ENCODE peak calls at places on chromosomes 4 and X, in four cellular contexts. A is K562, D is HepG2, E is GM12878. Q is an unnamed sample.

GRCh38 chr4:590313-590841 is 14.3 kb upstream of the TMEM271 start:
- DNase-seq in A (no peak), D (no peak), E (no peak), Q (no peak)

GRCh38 chr4:52160859-52161258 is 109.8 kb downstream of the SPATA18 start:
- DNase-seq in A (no peak), E (no peak), D (no peak), Q (no peak)

GRCh38 chr4:6748286-6748685 is 32.3 kb downstream of the BLOC1S4 start:
- DNase-seq in E (no peak), A (no peak), D (no peak), Q (no peak)

GRCh38 chrX:124256209-124256608 is 76.3 kb upstream of the TEX13D start:
- DNase-seq in A (no peak), E (no peak), D (no peak), Q (no peak)

GRCh38 chr4:1401409-1402020 is 4.7 kb downstream of the NKX1-1 start:
- DNase-seq in D (no peak), E (no peak), A (no peak), Q (no peak)

GRCh38 chr4:168717852-168718251 is 221.0 kb downstream of the PALLD start:
- DNase-seq in D (no peak), E (no peak), A (no peak), Q (no peak)

GRCh38 chr4:7778524-7779193 is 161.0 kb downstream of the AFAP1 start:
- DNase-seq in E (no peak), D (no peak), A (no peak), Q (no peak)

GRCh38 chr4:173675446-173675845 is 145.4 kb upstream of the HAND2 start:
- DNase-seq in A (no peak), E (no peak), D (no peak), Q (no peak)

GRCh38 chrX:45743081-45743533 is 542.4 kb upstream of the DIPK2B start:
- DNase-seq in D (peak), E (no peak), A (no peak), Q (peak)

GRCh38 chrX:115602729-115603389 is 41.9 kb downstream of the PLS3 start:
- DNase-seq in A (no peak), E (no peak), D (no peak), Q (no peak)

GRCh38 chr4:160038560-160038959 is 935.7 kb downstream of the RAPGEF2 start:
- DNase-seq in D (no peak), A (no peak), E (no peak), Q (no peak)

GRCh38 chr4:4387531-4388311 is 819 bp downstream of the NSG1 start:
- DNase-seq in D (no peak), A (no peak), E (no peak), Q (no peak)

GRCh38 chrX:110402091-110402854 is 43.6 kb downstream of the RTL9 start:
- DNase-seq in E (no peak), A (peak), D (no peak), Q (no peak)

GRCh38 chrX:119105826-119106225 is 21.8 kb downstream of the KIAA1210 start:
- DNase-seq in D (no peak), E (no peak), A (no peak), Q (no peak)

GRCh38 chrX:3094261-3094660 is 53.0 kb downstream of the ARSF start:
- DNase-seq in D (no peak), A (no peak), E (no peak), Q (no peak)

GRCh38 chr4:179196511-179196910 is 1754.3 kb upstream of the AGA start:
- DNase-seq in E (no peak), D (no peak), A (no peak), Q (peak)

GRCh38 chrX:18676470-18676869 is 4.6 kb upstream of the RS1 start:
- DNase-seq in D (peak), A (peak), E (no peak), Q (peak)

GRCh38 chr4:166724369-166724768 is 509.9 kb downstream of the SPOCK3 start:
- DNase-seq in A (no peak), D (no peak), E (no peak), Q (no peak)

GRCh38 chrX:106932960-106933537 is 12.8 kb downstream of the CLDN2 start:
- DNase-seq in D (no peak), E (no peak), A (no peak), Q (no peak)

GRCh38 chrX:155966876-155967275 is 30.6 kb upstream of the IL9R start:
- DNase-seq in D (peak), E (peak), A (peak), Q (peak)

GRCh38 chr4:165971941-165972340 is 98.9 kb downstream of the TLL1 start:
- DNase-seq in A (no peak), E (no peak), D (no peak), Q (no peak)

GRCh38 chr4:78692815-78693156 is 83.4 kb upstream of the BMP2K start:
- DNase-seq in A (no peak), D (no peak), E (no peak), Q (no peak)

GRCh38 chr4:84565951-84566350 is 17.0 kb upstream of the CDS1 start:
- DNase-seq in A (no peak), E (no peak), D (no peak), Q (no peak)

DNA sequence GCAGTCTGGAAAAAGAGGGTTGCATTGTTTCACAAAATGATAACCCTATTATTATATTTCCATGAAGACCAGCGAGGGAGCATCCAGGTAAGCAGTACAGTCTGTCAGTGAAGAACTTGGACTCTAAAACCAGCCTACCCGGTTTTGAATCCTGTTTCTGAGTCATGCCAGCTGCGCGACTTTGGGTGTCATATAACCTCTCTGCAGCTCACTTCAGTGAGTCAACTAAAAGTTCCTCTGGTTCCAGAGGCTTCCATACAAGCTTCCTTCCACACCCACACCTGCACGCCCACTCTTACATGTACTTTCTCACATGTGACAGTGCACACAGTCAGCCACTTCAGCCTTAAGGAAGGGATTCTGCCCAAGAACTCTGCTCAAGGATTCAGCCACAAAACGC is 49.8 kb upstream of the PRPS2 start:
- DNase-seq in A (no peak), D (no peak), E (no peak), Q (no peak)
- TF ChIP-seq TARDBP in A (no peak), D (no peak), E (no peak), Q (no peak)

DNA sequence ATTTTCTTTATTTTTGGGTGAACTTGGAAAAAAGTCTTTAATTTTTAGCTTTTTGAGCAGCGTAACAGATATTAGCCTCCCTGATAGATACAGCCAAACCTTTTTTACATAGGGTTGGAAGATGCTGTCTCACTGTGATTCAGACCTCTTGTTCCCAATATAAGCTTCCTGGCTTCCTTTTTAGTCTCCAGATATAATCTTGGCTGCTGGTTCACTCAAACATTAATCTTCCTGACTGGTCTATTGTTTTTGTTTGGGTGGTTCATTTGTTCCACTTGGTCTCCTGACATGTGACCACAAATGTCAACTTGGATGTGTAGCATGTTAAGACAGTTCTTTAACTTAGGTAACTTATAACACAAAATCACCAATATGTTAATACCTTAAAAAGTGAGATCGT is 23.0 kb downstream of the RPA4 start:
- DNase-seq in A (no peak), E (no peak), D (no peak), Q (no peak)
- TF ChIP-seq TARDBP in A (no peak), E (no peak), D (no peak), Q (no peak)

GRCh38 chr4:70619288-70619687 is 9.3 kb upstream of the ENAM start:
- DNase-seq in D (no peak), A (no peak), E (no peak), Q (no peak)

GRCh38 chr4:70624226-70624793 is 4.2 kb upstream of the ENAM start:
- DNase-seq in A (no peak), E (no peak), D (no peak), Q (no peak)

GRCh38 chr4:70619778-70620177 is 8.8 kb upstream of the ENAM start:
- DNase-seq in D (no peak), A (no peak), E (no peak), Q (no peak)

GRCh38 chr4:70627620-70628019 is 924 bp upstream of the ENAM start:
- DNase-seq in D (no peak), A (no peak), E (no peak), Q (no peak)

GRCh38 chr4:70623301-70623700 is 5.2 kb upstream of the ENAM start:
- DNase-seq in E (no peak), D (no peak), A (no peak), Q (no peak)
- TF ChIP-seq TARDBP in E (no peak), D (no peak), A (no peak), Q (no peak)

GRCh38 chr4:87105101-87105852 is 115.1 kb downstream of the KLHL8 start:
- DNase-seq in D (peak), E (no peak), A (no peak), Q (no peak)

GRCh38 chr4:87103691-87104187 is 116.7 kb downstream of the KLHL8 start:
- DNase-seq in D (no peak), A (no peak), E (no peak), Q (no peak)

GRCh38 chr4:87101543-87102199 is 118.7 kb downstream of the KLHL8 start:
- DNase-seq in E (no peak), A (no peak), D (no peak), Q (no peak)

GRCh38 chr4:87100093-87100634 is 120.3 kb downstream of the KLHL8 start:
- DNase-seq in E (no peak), A (no peak), D (peak), Q (no peak)

GRCh38 chr4:87103086-87103485 is 117.3 kb downstream of the KLHL8 start:
- DNase-seq in E (no peak), D (no peak), A (no peak), Q (no peak)
- TF ChIP-seq TARDBP in E (no peak), D (no peak), A (no peak), Q (no peak)

GRCh38 chrX:680062-680461 is 49.5 kb downstream of the SHOX start:
- DNase-seq in D (no peak), E (no peak), A (no peak), Q (no peak)

GRCh38 chrX:682892-683291 is 52.3 kb downstream of the SHOX start:
- DNase-seq in E (no peak), D (no peak), A (no peak), Q (no peak)

GRCh38 chrX:681989-682388 is 51.4 kb downstream of the SHOX start:
- DNase-seq in A (no peak), E (no peak), D (no peak), Q (no peak)

GRCh38 chrX:685120-686032 is 54.8 kb downstream of the SHOX start:
- DNase-seq in A (no peak), D (no peak), E (no peak), Q (no peak)

GRCh38 chrX:683572-683971 is 53.0 kb downstream of the SHOX start:
- DNase-seq in D (no peak), A (no peak), E (no peak), Q (no peak)
- TF ChIP-seq TARDBP in D (no peak), A (no peak), E (no peak), Q (no peak)